ENCODE peak calls at places on chromosomes 4 and X, in four cellular contexts. U, R, D and M are unnamed samples.

GRCh38 chr4:103994059-103994458 is 274.3 kb upstream of the TACR3 start:
- DNase-seq in U (no peak), R (no peak), D (peak; percentile 55), M (peak; percentile 65)

GRCh38 chrX:24574743-24575142 is 72.4 kb downstream of the PCYT1B start:
- DNase-seq in U (no peak), R (no peak), D (no peak), M (no peak)

GRCh38 chrX:154762529-154763296 is at the start of gene DKC1:
- DNase-seq in U (peak; percentile 82), R (peak; percentile 94), D (peak; percentile 87), M (peak; percentile 72)

GRCh38 chr4:106273831-106274230 is 42.2 kb downstream of the TBCK start:
- DNase-seq in U (no peak), R (no peak), D (no peak), M (no peak)

GRCh38 chr4:16598241-16599224 is 299.9 kb downstream of the LDB2 start:
- DNase-seq in U (no peak), R (no peak), D (no peak), M (no peak)

GRCh38 chrX:112147206-112147605 is 64.6 kb upstream of the TRPC5 start:
- DNase-seq in U (no peak), R (peak; percentile 8), D (no peak), M (peak; percentile 12)

GRCh38 chr4:73730292-73730691 is 10.1 kb upstream of the CXCL8 start:
- DNase-seq in U (no peak), R (no peak), D (no peak), M (no peak)

GRCh38 chrX:1527457-1527856 is 9.5 kb downstream of the P2RY8 start:
- DNase-seq in U (no peak), R (no peak), D (no peak), M (no peak)

GRCh38 chr4:35520059-35520458 is 724.3 kb downstream of the ARAP2 start:
- DNase-seq in U (no peak), R (no peak), D (no peak), M (peak; percentile 73)

DNA sequence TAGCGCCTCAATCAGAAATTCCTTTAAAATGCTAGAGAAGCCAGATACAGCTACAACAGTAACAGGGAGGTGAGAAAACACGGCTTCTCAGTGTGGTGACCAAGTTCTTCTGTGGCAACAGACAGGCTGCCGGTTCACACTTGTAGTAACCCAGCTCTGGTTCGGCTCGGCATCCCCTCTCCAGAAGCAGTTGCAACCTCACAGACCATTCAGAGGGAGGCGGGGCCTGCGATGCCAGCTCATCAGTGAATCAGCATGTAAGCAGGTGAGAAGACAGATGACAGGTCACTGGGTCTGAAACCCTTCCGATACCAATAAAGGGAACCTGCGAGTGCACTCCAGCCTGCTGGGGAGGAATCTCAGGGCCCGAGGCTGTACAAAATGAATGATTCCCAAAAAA is 251.0 kb downstream of the KCNIP4 start:
- DNase-seq in U (no peak), R (no peak), D (peak; percentile 3), M (peak; percentile 0)
- TF ChIP-seq JUND in U (no peak), R (no peak), D (no peak), M (no peak)

DNA sequence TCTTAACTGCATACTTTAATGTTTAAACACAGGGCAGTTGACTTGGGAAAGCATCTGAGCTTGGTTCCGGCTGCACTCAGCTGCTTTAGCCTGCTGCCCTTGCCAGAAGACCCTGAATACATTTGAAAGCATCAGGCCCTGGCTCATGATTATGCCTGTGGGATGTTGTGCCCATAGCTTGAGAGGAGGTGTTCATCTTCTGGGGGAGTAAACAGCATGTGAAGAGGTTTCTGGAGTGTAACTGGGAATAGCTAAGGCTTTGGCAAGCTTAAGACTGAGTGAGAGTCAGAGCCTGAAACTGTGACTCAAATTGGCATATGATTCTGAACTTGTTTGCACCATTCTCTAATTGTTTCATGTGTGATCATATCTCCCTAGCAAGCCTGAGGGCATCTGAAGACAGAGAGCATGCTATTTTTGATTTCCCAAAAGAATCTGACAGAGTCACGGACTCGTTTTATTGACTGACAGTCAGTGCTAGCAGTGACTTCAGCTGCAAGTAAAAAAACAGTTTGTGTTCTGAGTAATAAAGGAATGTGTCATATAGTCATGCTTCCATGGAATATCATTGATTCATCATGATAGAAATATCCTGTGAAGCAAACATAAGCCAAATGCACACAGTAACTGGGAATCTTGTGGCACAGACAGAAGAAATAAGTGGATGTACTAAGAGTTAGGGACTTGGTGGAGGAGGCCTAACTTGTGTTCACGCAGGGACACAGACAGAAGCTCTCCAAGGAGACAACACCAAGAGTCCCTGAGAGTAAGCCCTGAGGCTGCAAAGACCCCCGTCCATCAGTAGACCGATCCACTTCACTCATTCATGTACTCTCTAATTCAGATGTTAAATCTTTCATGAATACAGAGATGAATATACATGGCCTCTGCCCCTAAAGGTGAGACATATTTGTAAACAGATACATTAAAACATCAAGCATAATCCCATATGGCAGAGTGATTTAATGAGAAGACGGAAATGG is 100.7 kb downstream of the SYNPO2 start:
- DNase-seq in U (no peak), R (no peak), D (no peak), M (peak; percentile 89)
- TF ChIP-seq JUND in U (no peak), R (no peak), D (no peak), M (no peak)

GRCh38 chr4:974668-975067 is 1.3 kb upstream of the DGKQ start:
- DNase-seq in U (no peak), R (no peak), D (no peak), M (no peak)
- TF ChIP-seq JUND in U (no peak), R (no peak), D (no peak), M (no peak)

GRCh38 chr4:23630110-23630509 is 259.7 kb downstream of the PPARGC1A start:
- DNase-seq in U (no peak), R (no peak), D (no peak), M (no peak)
- TF ChIP-seq JUND in U (no peak), R (no peak), D (no peak), M (no peak)

GRCh38 chr4:62871057-62871456 is 1538.2 kb downstream of the TECRL start:
- DNase-seq in U (no peak), R (no peak), D (no peak), M (no peak)
- TF ChIP-seq JUND in U (no peak), R (no peak), D (no peak), M (no peak)

DNA sequence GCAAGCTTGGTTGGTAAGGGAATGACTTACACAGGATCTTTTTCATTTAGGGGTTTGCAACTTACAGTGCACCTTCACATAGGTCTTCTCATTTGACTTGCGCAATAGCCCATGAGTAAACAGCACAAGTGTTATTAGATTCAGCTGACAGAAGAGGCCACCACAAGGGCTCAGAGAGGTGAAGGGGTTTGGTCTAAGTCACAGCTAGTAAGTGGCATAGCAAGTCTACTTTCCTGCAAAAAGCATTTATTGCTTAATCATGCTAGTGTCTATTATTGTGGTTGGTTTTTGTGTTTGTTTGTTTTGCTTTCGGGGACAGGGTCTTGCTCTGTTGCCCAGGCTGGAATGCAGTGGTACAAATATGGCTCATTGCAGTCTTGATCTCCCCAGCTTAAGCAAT is 83.3 kb downstream of the SPRY1 start:
- DNase-seq in U (no peak), R (no peak), D (no peak), M (peak; percentile 47)
- TF ChIP-seq JUND in U (no peak), R (no peak), D (peak; percentile 9), M (no peak)

GRCh38 chr4:14259926-14260325 is 632.4 kb upstream of the BOD1L1 start:
- DNase-seq in U (no peak), R (no peak), D (no peak), M (no peak)

GRCh38 chr4:14257903-14258302 is 630.4 kb upstream of the BOD1L1 start:
- DNase-seq in U (no peak), R (no peak), D (no peak), M (no peak)

GRCh38 chr4:14264437-14264836 is 636.9 kb upstream of the BOD1L1 start:
- DNase-seq in U (no peak), R (no peak), D (no peak), M (no peak)

GRCh38 chr4:14262221-14262620 is 634.7 kb upstream of the BOD1L1 start:
- DNase-seq in U (no peak), R (no peak), D (no peak), M (no peak)

DNA sequence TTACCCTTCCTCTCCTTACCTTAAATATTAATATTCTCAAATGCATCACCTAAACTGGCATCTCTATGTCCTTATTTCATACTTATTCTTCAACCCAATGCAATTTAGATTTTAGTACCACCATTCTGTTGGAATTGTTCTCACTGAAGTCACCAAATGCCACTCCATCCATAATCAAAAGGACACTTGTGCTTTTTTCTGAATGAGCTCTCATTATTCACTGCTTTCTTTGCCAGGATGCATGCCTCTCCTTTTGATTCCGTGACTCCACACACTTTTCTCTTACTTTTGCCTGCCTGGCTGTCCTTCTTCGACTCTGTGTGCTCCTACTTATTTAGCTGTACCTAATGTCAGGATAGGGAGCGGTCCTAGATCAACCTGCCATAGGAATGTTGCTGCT is 633.1 kb upstream of the BOD1L1 start:
- DNase-seq in U (no peak), R (no peak), D (no peak), M (no peak)
- TF ChIP-seq JUND in U (no peak), R (no peak), D (no peak), M (no peak)

GRCh38 chr4:21830272-21830671 is 118.3 kb downstream of the KCNIP4 start:
- DNase-seq in U (no peak), R (no peak), D (no peak), M (no peak)

GRCh38 chr4:21826071-21826470 is 122.5 kb downstream of the KCNIP4 start:
- DNase-seq in U (no peak), R (no peak), D (no peak), M (no peak)

GRCh38 chr4:21827575-21827974 is 121.0 kb downstream of the KCNIP4 start:
- DNase-seq in U (no peak), R (no peak), D (no peak), M (no peak)
- TF ChIP-seq JUND in U (no peak), R (no peak), D (no peak), M (no peak)

GRCh38 chr4:129092636-129093172 is 635 bp downstream of the SCLT1 start:
- DNase-seq in U (no peak), R (no peak), D (no peak), M (peak; percentile 8)
- TF ChIP-seq JUND in U (no peak), R (no peak), D (no peak), M (no peak)